ENCODE peak calls at places on chromosome 6, in seven cellular contexts. One of them, this sample, is unnamed.
A peak's percentile ranks its signal among the peaks of the same experiment; 100 is the strongest.

GRCh38 chr6:163572612-163573011 is 158.1 kb downstream of the QKI start:
- DNase-seq in esophagus squamous epithelium: no peak
- DNase-seq in tibial artery: no peak
- DNase-seq in CD8-positive, alpha-beta T cell: no peak
- DNase-seq in H1: no peak
- DNase-seq in IMR-90: peak; percentile 21
- DNase-seq in fibroblast of lung: no peak
- DNase-seq in this sample: no peak

GRCh38 chr6:127606131-127606562 is 29.2 kb downstream of the C6orf58 start:
- DNase-seq in esophagus squamous epithelium: no peak
- DNase-seq in tibial artery: no peak
- DNase-seq in CD8-positive, alpha-beta T cell: peak; percentile 19
- DNase-seq in H1: no peak
- DNase-seq in IMR-90: peak; percentile 31
- DNase-seq in fibroblast of lung: peak; percentile 54
- DNase-seq in this sample: peak; percentile 44

GRCh38 chr6:158654960-158655485 is 5.2 kb downstream of the SYTL3 start:
- DNase-seq in esophagus squamous epithelium: no peak
- DNase-seq in tibial artery: peak; percentile 47
- DNase-seq in CD8-positive, alpha-beta T cell: no peak
- DNase-seq in H1: no peak
- DNase-seq in IMR-90: peak; percentile 79
- DNase-seq in fibroblast of lung: peak; percentile 85
- DNase-seq in this sample: no peak

GRCh38 chr6:170222498-170223471 is 68.1 kb downstream of the DLL1 start:
- DNase-seq in esophagus squamous epithelium: no peak
- DNase-seq in tibial artery: peak; percentile 47
- DNase-seq in CD8-positive, alpha-beta T cell: no peak
- DNase-seq in H1: no peak
- DNase-seq in IMR-90: no peak
- DNase-seq in fibroblast of lung: no peak
- DNase-seq in this sample: no peak

GRCh38 chr6:147990159-147990558 is 352.5 kb upstream of the SASH1 start:
- DNase-seq in esophagus squamous epithelium: no peak
- DNase-seq in tibial artery: no peak
- DNase-seq in CD8-positive, alpha-beta T cell: no peak
- DNase-seq in H1: no peak
- DNase-seq in IMR-90: no peak
- DNase-seq in fibroblast of lung: no peak
- DNase-seq in this sample: no peak

GRCh38 chr6:16334671-16335070 is 96.3 kb downstream of the GMPR start:
- DNase-seq in esophagus squamous epithelium: no peak
- DNase-seq in tibial artery: peak; percentile 88
- DNase-seq in CD8-positive, alpha-beta T cell: no peak
- DNase-seq in H1: no peak
- DNase-seq in IMR-90: peak; percentile 94
- DNase-seq in fibroblast of lung: peak; percentile 94
- DNase-seq in this sample: no peak

GRCh38 chr6:143027058-143027457 is 33.6 kb upstream of the AIG1 start:
- DNase-seq in esophagus squamous epithelium: no peak
- DNase-seq in tibial artery: no peak
- DNase-seq in CD8-positive, alpha-beta T cell: peak; percentile 45
- DNase-seq in H1: peak; percentile 27
- DNase-seq in IMR-90: peak; percentile 24
- DNase-seq in fibroblast of lung: peak; percentile 39
- DNase-seq in this sample: peak; percentile 15

GRCh38 chr6:52643158-52643557 is 27.8 kb upstream of the TMEM14A start:
- DNase-seq in esophagus squamous epithelium: no peak
- DNase-seq in tibial artery: no peak
- DNase-seq in CD8-positive, alpha-beta T cell: no peak
- DNase-seq in H1: no peak
- DNase-seq in IMR-90: peak; percentile 45
- DNase-seq in fibroblast of lung: no peak
- DNase-seq in this sample: no peak

GRCh38 chr6:19209202-19209601 is 628.0 kb upstream of the ID4 start:
- DNase-seq in esophagus squamous epithelium: no peak
- DNase-seq in tibial artery: no peak
- DNase-seq in CD8-positive, alpha-beta T cell: no peak
- DNase-seq in H1: no peak
- DNase-seq in IMR-90: no peak
- DNase-seq in fibroblast of lung: peak; percentile 8
- DNase-seq in this sample: no peak

GRCh38 chr6:41247288-41247865 is 19.2 kb downstream of the TREML4 start:
- DNase-seq in esophagus squamous epithelium: no peak
- DNase-seq in tibial artery: no peak
- DNase-seq in CD8-positive, alpha-beta T cell: no peak
- DNase-seq in H1: no peak
- DNase-seq in IMR-90: no peak
- DNase-seq in fibroblast of lung: no peak
- DNase-seq in this sample: no peak

GRCh38 chr6:42923656-42924055 is 5.6 kb upstream of the CNPY3 start:
- DNase-seq in esophagus squamous epithelium: no peak
- DNase-seq in tibial artery: no peak
- DNase-seq in CD8-positive, alpha-beta T cell: no peak
- DNase-seq in H1: no peak
- DNase-seq in IMR-90: no peak
- DNase-seq in fibroblast of lung: no peak
- DNase-seq in this sample: no peak

GRCh38 chr6:27290065-27290849 is 21.8 kb downstream of the POM121L2 start:
- DNase-seq in esophagus squamous epithelium: no peak
- DNase-seq in tibial artery: no peak
- DNase-seq in CD8-positive, alpha-beta T cell: no peak
- DNase-seq in H1: no peak
- DNase-seq in IMR-90: peak; percentile 63
- DNase-seq in fibroblast of lung: no peak
- DNase-seq in this sample: peak; percentile 35

DNA sequence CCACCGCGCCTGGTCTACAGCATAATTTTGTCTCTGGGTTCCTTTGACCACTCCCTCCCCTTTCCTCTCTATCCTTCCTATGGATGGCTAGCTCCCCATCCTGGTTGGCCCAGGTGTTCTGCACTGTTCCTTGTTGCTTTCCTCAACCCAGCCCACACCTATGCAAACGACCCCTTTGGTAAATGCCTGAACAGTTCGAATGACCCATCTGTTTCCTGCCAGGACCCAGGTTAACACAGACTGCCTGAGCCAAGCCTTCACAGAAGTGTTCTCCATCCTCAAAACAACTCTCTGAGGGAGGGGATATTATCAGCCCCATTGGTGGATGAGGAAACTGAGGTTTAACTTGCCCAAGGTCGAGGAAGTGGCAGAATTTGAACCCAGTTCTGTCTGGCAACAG is 44.8 kb upstream of the CCDC167 start:
- DNase-seq in esophagus squamous epithelium: no peak
- DNase-seq in tibial artery: no peak
- DNase-seq in CD8-positive, alpha-beta T cell: no peak
- DNase-seq in H1: no peak
- DNase-seq in IMR-90: no peak
- DNase-seq in fibroblast of lung: no peak
- DNase-seq in this sample: no peak
- H3K36me3 ChIP-seq in esophagus squamous epithelium: no peaks in the 10 kb centered on the region
- H3K36me3 ChIP-seq in tibial artery: no peaks in the 10 kb centered on the region
- H3K36me3 ChIP-seq in CD8-positive, alpha-beta T cell: no peaks in the 10 kb centered on the region
- H3K36me3 ChIP-seq in H1: no peaks in the 10 kb centered on the region
- H3K36me3 ChIP-seq in IMR-90: no peaks in the 10 kb centered on the region
- H3K36me3 ChIP-seq in fibroblast of lung: no peaks in the 10 kb centered on the region
- H3K36me3 ChIP-seq in this sample: no peaks in the 10 kb centered on the region

GRCh38 chr6:24710519-24711303 is 8.2 kb downstream of the C6orf62 start:
- DNase-seq in esophagus squamous epithelium: no peak
- DNase-seq in tibial artery: no peak
- DNase-seq in CD8-positive, alpha-beta T cell: no peak
- DNase-seq in H1: no peak
- DNase-seq in IMR-90: no peak
- DNase-seq in fibroblast of lung: no peak
- DNase-seq in this sample: no peak
- H3K36me3 ChIP-seq in esophagus squamous epithelium: peaks cover 66% of the 10 kb centered on the region
- H3K36me3 ChIP-seq in tibial artery: peaks cover 100% of the 10 kb centered on the region
- H3K36me3 ChIP-seq in CD8-positive, alpha-beta T cell: peaks cover 69% of the 10 kb centered on the region
- H3K36me3 ChIP-seq in H1: peaks cover 94% of the 10 kb centered on the region
- H3K36me3 ChIP-seq in IMR-90: peaks cover 68% of the 10 kb centered on the region
- H3K36me3 ChIP-seq in fibroblast of lung: peaks cover 6% of the 10 kb centered on the region
- H3K36me3 ChIP-seq in this sample: peaks cover 96% of the 10 kb centered on the region

GRCh38 chr6:137203256-137203655 is 15.9 kb downstream of the IFNGR1 start:
- DNase-seq in esophagus squamous epithelium: no peak
- DNase-seq in tibial artery: no peak
- DNase-seq in CD8-positive, alpha-beta T cell: no peak
- DNase-seq in H1: no peak
- DNase-seq in IMR-90: no peak
- DNase-seq in fibroblast of lung: no peak
- DNase-seq in this sample: no peak
- H3K36me3 ChIP-seq in esophagus squamous epithelium: peaks cover 20% of the 10 kb centered on the region
- H3K36me3 ChIP-seq in tibial artery: peaks cover 70% of the 10 kb centered on the region
- H3K36me3 ChIP-seq in CD8-positive, alpha-beta T cell: peaks cover 20% of the 10 kb centered on the region
- H3K36me3 ChIP-seq in H1: peaks cover 55% of the 10 kb centered on the region
- H3K36me3 ChIP-seq in IMR-90: peaks cover 26% of the 10 kb centered on the region
- H3K36me3 ChIP-seq in fibroblast of lung: peaks cover 3% of the 10 kb centered on the region
- H3K36me3 ChIP-seq in this sample: peaks cover 28% of the 10 kb centered on the region

DNA sequence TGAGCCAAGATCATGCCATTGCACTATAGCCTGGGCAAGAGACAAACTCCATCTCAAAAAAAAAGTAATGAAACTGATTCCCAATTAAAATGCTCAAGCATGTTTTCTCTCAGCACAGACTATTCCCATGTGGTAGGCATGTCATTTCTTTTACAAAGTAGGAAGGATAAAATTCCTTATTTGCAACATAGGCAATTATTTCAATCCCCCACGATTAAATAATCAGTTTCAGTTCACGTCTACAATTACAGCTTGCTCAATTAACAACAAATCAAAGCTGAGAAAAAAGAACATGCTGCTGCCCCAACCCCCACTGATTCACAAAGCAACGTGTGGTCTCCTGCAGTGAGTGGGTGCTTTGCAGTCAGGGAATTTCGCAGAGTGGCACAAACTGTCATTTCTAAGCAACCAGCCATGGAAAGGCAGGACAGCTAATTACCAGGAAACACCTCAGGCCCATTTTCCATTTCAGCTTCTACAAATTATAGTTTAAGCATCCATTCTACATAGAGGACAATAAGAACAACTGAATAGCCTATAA is 17.0 kb downstream of the RNASET2 start:
- DNase-seq in esophagus squamous epithelium: no peak
- DNase-seq in tibial artery: no peak
- DNase-seq in CD8-positive, alpha-beta T cell: no peak
- DNase-seq in H1: no peak
- DNase-seq in IMR-90: no peak
- DNase-seq in fibroblast of lung: no peak
- DNase-seq in this sample: no peak
- H3K36me3 ChIP-seq in esophagus squamous epithelium: no peaks in the 10 kb centered on the region
- H3K36me3 ChIP-seq in tibial artery: peaks cover 58% of the 10 kb centered on the region
- H3K36me3 ChIP-seq in CD8-positive, alpha-beta T cell: peaks cover 26% of the 10 kb centered on the region
- H3K36me3 ChIP-seq in H1: no peaks in the 10 kb centered on the region
- H3K36me3 ChIP-seq in IMR-90: peaks cover 6% of the 10 kb centered on the region
- H3K36me3 ChIP-seq in fibroblast of lung: no peaks in the 10 kb centered on the region
- H3K36me3 ChIP-seq in this sample: no peaks in the 10 kb centered on the region

This sample was measured in BE2C.